ENCODE peak calls at places on chromosomes 6 and 20, in seven cellular contexts. One of them, this sample, is unnamed.

GRCh38 chr20:20003088-20003954 is 13.8 kb upstream of the NAA20 start:
- DNase-seq in activated T-helper 1 cell treated with anti-CD3 and anti-CD28 coated beads, Interleukin-12 subunit alpha, Interleukin-12 subunit beta, Interleukin-2, Interleukin-4 antibody, amounts not matched to agents 30 ng/mL and 10 ng/mL and 1 ng/mL, durations not matched to agents 14 hours and 24 hours and 36 hours: no peak
- DNase-seq in mucosa of gallbladder: peak
- DNase-seq in skeletal muscle cell: peak
- DNase-seq in GM04504: no peak
- DNase-seq in activated CD4-positive, alpha-beta T cell treated with anti-CD3 and anti-CD28 coated beads, Interleukin-2, amount 50 U/mL, for 24 hours: no peak
- DNase-seq in activated naive CD8-positive, alpha-beta T cell treated with anti-CD3 and anti-CD28 coated beads for 36 hours: peak
- DNase-seq in this sample: no peak

GRCh38 chr20:40323411-40323810 is 365.6 kb downstream of the MAFB start:
- DNase-seq in skeletal muscle cell: no peak
- DNase-seq in activated CD4-positive, alpha-beta T cell treated with anti-CD3 and anti-CD28 coated beads, Interleukin-2, amount 50 U/mL, for 24 hours: no peak
- DNase-seq in activated naive CD8-positive, alpha-beta T cell treated with anti-CD3 and anti-CD28 coated beads for 36 hours: no peak
- DNase-seq in activated T-helper 1 cell treated with anti-CD3 and anti-CD28 coated beads, Interleukin-12 subunit alpha, Interleukin-12 subunit beta, Interleukin-2, Interleukin-4 antibody, amounts not matched to agents 30 ng/mL and 10 ng/mL and 1 ng/mL, durations not matched to agents 14 hours and 24 hours and 36 hours: no peak
- DNase-seq in GM04504: no peak
- DNase-seq in mucosa of gallbladder: no peak
- DNase-seq in this sample: no peak

GRCh38 chr6:68728580-68728979 is 93.5 kb downstream of the ADGRB3 start:
- DNase-seq in mucosa of gallbladder: no peak
- DNase-seq in GM04504: no peak
- DNase-seq in activated naive CD8-positive, alpha-beta T cell treated with anti-CD3 and anti-CD28 coated beads for 36 hours: no peak
- DNase-seq in activated CD4-positive, alpha-beta T cell treated with anti-CD3 and anti-CD28 coated beads, Interleukin-2, amount 50 U/mL, for 24 hours: no peak
- DNase-seq in activated T-helper 1 cell treated with anti-CD3 and anti-CD28 coated beads, Interleukin-12 subunit alpha, Interleukin-12 subunit beta, Interleukin-2, Interleukin-4 antibody, amounts not matched to agents 30 ng/mL and 10 ng/mL and 1 ng/mL, durations not matched to agents 14 hours and 24 hours and 36 hours: no peak
- DNase-seq in skeletal muscle cell: no peak
- DNase-seq in this sample: no peak

GRCh38 chr20:18504479-18505060 is 3.2 kb upstream of the SEC23B start:
- DNase-seq in skeletal muscle cell: no peak
- DNase-seq in activated CD4-positive, alpha-beta T cell treated with anti-CD3 and anti-CD28 coated beads, Interleukin-2, amount 50 U/mL, for 24 hours: no peak
- DNase-seq in GM04504: no peak
- DNase-seq in mucosa of gallbladder: peak
- DNase-seq in activated T-helper 1 cell treated with anti-CD3 and anti-CD28 coated beads, Interleukin-12 subunit alpha, Interleukin-12 subunit beta, Interleukin-2, Interleukin-4 antibody, amounts not matched to agents 30 ng/mL and 10 ng/mL and 1 ng/mL, durations not matched to agents 14 hours and 24 hours and 36 hours: no peak
- DNase-seq in activated naive CD8-positive, alpha-beta T cell treated with anti-CD3 and anti-CD28 coated beads for 36 hours: no peak
- DNase-seq in this sample: peak

GRCh38 chr20:35991142-35991771 is 22.9 kb downstream of the CNBD2 start:
- DNase-seq in activated naive CD8-positive, alpha-beta T cell treated with anti-CD3 and anti-CD28 coated beads for 36 hours: no peak
- DNase-seq in mucosa of gallbladder: peak
- DNase-seq in activated T-helper 1 cell treated with anti-CD3 and anti-CD28 coated beads, Interleukin-12 subunit alpha, Interleukin-12 subunit beta, Interleukin-2, Interleukin-4 antibody, amounts not matched to agents 30 ng/mL and 10 ng/mL and 1 ng/mL, durations not matched to agents 14 hours and 24 hours and 36 hours: no peak
- DNase-seq in GM04504: no peak
- DNase-seq in skeletal muscle cell: no peak
- DNase-seq in activated CD4-positive, alpha-beta T cell treated with anti-CD3 and anti-CD28 coated beads, Interleukin-2, amount 50 U/mL, for 24 hours: no peak
- DNase-seq in this sample: no peak

GRCh38 chr6:149948011-149948410 is 6.2 kb downstream of the ULBP2 start:
- DNase-seq in activated T-helper 1 cell treated with anti-CD3 and anti-CD28 coated beads, Interleukin-12 subunit alpha, Interleukin-12 subunit beta, Interleukin-2, Interleukin-4 antibody, amounts not matched to agents 30 ng/mL and 10 ng/mL and 1 ng/mL, durations not matched to agents 14 hours and 24 hours and 36 hours: no peak
- DNase-seq in GM04504: no peak
- DNase-seq in mucosa of gallbladder: no peak
- DNase-seq in skeletal muscle cell: no peak
- DNase-seq in activated CD4-positive, alpha-beta T cell treated with anti-CD3 and anti-CD28 coated beads, Interleukin-2, amount 50 U/mL, for 24 hours: no peak
- DNase-seq in activated naive CD8-positive, alpha-beta T cell treated with anti-CD3 and anti-CD28 coated beads for 36 hours: no peak
- DNase-seq in this sample: no peak

GRCh38 chr20:46365483-46366215 is 40.8 kb downstream of the ELMO2 start:
- DNase-seq in GM04504: no peak
- DNase-seq in mucosa of gallbladder: no peak
- DNase-seq in activated T-helper 1 cell treated with anti-CD3 and anti-CD28 coated beads, Interleukin-12 subunit alpha, Interleukin-12 subunit beta, Interleukin-2, Interleukin-4 antibody, amounts not matched to agents 30 ng/mL and 10 ng/mL and 1 ng/mL, durations not matched to agents 14 hours and 24 hours and 36 hours: no peak
- DNase-seq in skeletal muscle cell: no peak
- DNase-seq in activated naive CD8-positive, alpha-beta T cell treated with anti-CD3 and anti-CD28 coated beads for 36 hours: no peak
- DNase-seq in activated CD4-positive, alpha-beta T cell treated with anti-CD3 and anti-CD28 coated beads, Interleukin-2, amount 50 U/mL, for 24 hours: no peak
- DNase-seq in this sample: no peak

GRCh38 chr20:50320910-50321796 is 130.5 kb downstream of the CEBPB start:
- DNase-seq in mucosa of gallbladder: peak
- DNase-seq in skeletal muscle cell: peak
- DNase-seq in activated naive CD8-positive, alpha-beta T cell treated with anti-CD3 and anti-CD28 coated beads for 36 hours: peak
- DNase-seq in activated T-helper 1 cell treated with anti-CD3 and anti-CD28 coated beads, Interleukin-12 subunit alpha, Interleukin-12 subunit beta, Interleukin-2, Interleukin-4 antibody, amounts not matched to agents 30 ng/mL and 10 ng/mL and 1 ng/mL, durations not matched to agents 14 hours and 24 hours and 36 hours: no peak
- DNase-seq in activated CD4-positive, alpha-beta T cell treated with anti-CD3 and anti-CD28 coated beads, Interleukin-2, amount 50 U/mL, for 24 hours: no peak
- DNase-seq in GM04504: peak
- DNase-seq in this sample: peak

GRCh38 chr6:136378888-136379287 is 89.2 kb upstream of the BCLAF1 start:
- DNase-seq in activated naive CD8-positive, alpha-beta T cell treated with anti-CD3 and anti-CD28 coated beads for 36 hours: no peak
- DNase-seq in GM04504: no peak
- DNase-seq in mucosa of gallbladder: no peak
- DNase-seq in activated T-helper 1 cell treated with anti-CD3 and anti-CD28 coated beads, Interleukin-12 subunit alpha, Interleukin-12 subunit beta, Interleukin-2, Interleukin-4 antibody, amounts not matched to agents 30 ng/mL and 10 ng/mL and 1 ng/mL, durations not matched to agents 14 hours and 24 hours and 36 hours: no peak
- DNase-seq in skeletal muscle cell: no peak
- DNase-seq in activated CD4-positive, alpha-beta T cell treated with anti-CD3 and anti-CD28 coated beads, Interleukin-2, amount 50 U/mL, for 24 hours: no peak
- DNase-seq in this sample: no peak

GRCh38 chr6:149140910-149141290 is 176.6 kb upstream of the TAB2 start:
- DNase-seq in activated T-helper 1 cell treated with anti-CD3 and anti-CD28 coated beads, Interleukin-12 subunit alpha, Interleukin-12 subunit beta, Interleukin-2, Interleukin-4 antibody, amounts not matched to agents 30 ng/mL and 10 ng/mL and 1 ng/mL, durations not matched to agents 14 hours and 24 hours and 36 hours: no peak
- DNase-seq in activated CD4-positive, alpha-beta T cell treated with anti-CD3 and anti-CD28 coated beads, Interleukin-2, amount 50 U/mL, for 24 hours: no peak
- DNase-seq in GM04504: no peak
- DNase-seq in mucosa of gallbladder: no peak
- DNase-seq in skeletal muscle cell: no peak
- DNase-seq in activated naive CD8-positive, alpha-beta T cell treated with anti-CD3 and anti-CD28 coated beads for 36 hours: no peak
- DNase-seq in this sample: no peak

GRCh38 chr20:61980647-61981583 is 84.8 kb downstream of the TAF4 start:
- DNase-seq in GM04504: peak
- DNase-seq in activated naive CD8-positive, alpha-beta T cell treated with anti-CD3 and anti-CD28 coated beads for 36 hours: no peak
- DNase-seq in activated T-helper 1 cell treated with anti-CD3 and anti-CD28 coated beads, Interleukin-12 subunit alpha, Interleukin-12 subunit beta, Interleukin-2, Interleukin-4 antibody, amounts not matched to agents 30 ng/mL and 10 ng/mL and 1 ng/mL, durations not matched to agents 14 hours and 24 hours and 36 hours: no peak
- DNase-seq in mucosa of gallbladder: peak
- DNase-seq in skeletal muscle cell: no peak
- DNase-seq in activated CD4-positive, alpha-beta T cell treated with anti-CD3 and anti-CD28 coated beads, Interleukin-2, amount 50 U/mL, for 24 hours: no peak
- DNase-seq in this sample: no peak

GRCh38 chr6:102387351-102388033 is 994.0 kb downstream of the GRIK2 start:
- DNase-seq in skeletal muscle cell: no peak
- DNase-seq in activated CD4-positive, alpha-beta T cell treated with anti-CD3 and anti-CD28 coated beads, Interleukin-2, amount 50 U/mL, for 24 hours: no peak
- DNase-seq in activated T-helper 1 cell treated with anti-CD3 and anti-CD28 coated beads, Interleukin-12 subunit alpha, Interleukin-12 subunit beta, Interleukin-2, Interleukin-4 antibody, amounts not matched to agents 30 ng/mL and 10 ng/mL and 1 ng/mL, durations not matched to agents 14 hours and 24 hours and 36 hours: no peak
- DNase-seq in GM04504: no peak
- DNase-seq in mucosa of gallbladder: no peak
- DNase-seq in activated naive CD8-positive, alpha-beta T cell treated with anti-CD3 and anti-CD28 coated beads for 36 hours: no peak
- DNase-seq in this sample: no peak

GRCh38 chr6:55917756-55918415 is 42.5 kb upstream of the BMP5 start:
- DNase-seq in GM04504: peak
- DNase-seq in activated naive CD8-positive, alpha-beta T cell treated with anti-CD3 and anti-CD28 coated beads for 36 hours: no peak
- DNase-seq in mucosa of gallbladder: no peak
- DNase-seq in activated T-helper 1 cell treated with anti-CD3 and anti-CD28 coated beads, Interleukin-12 subunit alpha, Interleukin-12 subunit beta, Interleukin-2, Interleukin-4 antibody, amounts not matched to agents 30 ng/mL and 10 ng/mL and 1 ng/mL, durations not matched to agents 14 hours and 24 hours and 36 hours: no peak
- DNase-seq in skeletal muscle cell: no peak
- DNase-seq in activated CD4-positive, alpha-beta T cell treated with anti-CD3 and anti-CD28 coated beads, Interleukin-2, amount 50 U/mL, for 24 hours: no peak
- DNase-seq in this sample: no peak

GRCh38 chr20:5364136-5364821 is 47.5 kb upstream of the PROKR2 start:
- DNase-seq in activated CD4-positive, alpha-beta T cell treated with anti-CD3 and anti-CD28 coated beads, Interleukin-2, amount 50 U/mL, for 24 hours: no peak
- DNase-seq in skeletal muscle cell: no peak
- DNase-seq in mucosa of gallbladder: no peak
- DNase-seq in activated T-helper 1 cell treated with anti-CD3 and anti-CD28 coated beads, Interleukin-12 subunit alpha, Interleukin-12 subunit beta, Interleukin-2, Interleukin-4 antibody, amounts not matched to agents 30 ng/mL and 10 ng/mL and 1 ng/mL, durations not matched to agents 14 hours and 24 hours and 36 hours: no peak
- DNase-seq in GM04504: no peak
- DNase-seq in activated naive CD8-positive, alpha-beta T cell treated with anti-CD3 and anti-CD28 coated beads for 36 hours: no peak
- DNase-seq in this sample: no peak

GRCh38 chr6:32852844-32853540 is 512 bp downstream of the TAP1 start:
- DNase-seq in activated naive CD8-positive, alpha-beta T cell treated with anti-CD3 and anti-CD28 coated beads for 36 hours: peak
- DNase-seq in activated CD4-positive, alpha-beta T cell treated with anti-CD3 and anti-CD28 coated beads, Interleukin-2, amount 50 U/mL, for 24 hours: no peak
- DNase-seq in activated T-helper 1 cell treated with anti-CD3 and anti-CD28 coated beads, Interleukin-12 subunit alpha, Interleukin-12 subunit beta, Interleukin-2, Interleukin-4 antibody, amounts not matched to agents 30 ng/mL and 10 ng/mL and 1 ng/mL, durations not matched to agents 14 hours and 24 hours and 36 hours: peak
- DNase-seq in skeletal muscle cell: no peak
- DNase-seq in mucosa of gallbladder: peak
- DNase-seq in GM04504: no peak
- DNase-seq in this sample: peak

GRCh38 chr20:54173653-54174451 is at the start of gene CYP24A1:
- DNase-seq in skeletal muscle cell: no peak
- DNase-seq in activated CD4-positive, alpha-beta T cell treated with anti-CD3 and anti-CD28 coated beads, Interleukin-2, amount 50 U/mL, for 24 hours: no peak
- DNase-seq in mucosa of gallbladder: no peak
- DNase-seq in activated T-helper 1 cell treated with anti-CD3 and anti-CD28 coated beads, Interleukin-12 subunit alpha, Interleukin-12 subunit beta, Interleukin-2, Interleukin-4 antibody, amounts not matched to agents 30 ng/mL and 10 ng/mL and 1 ng/mL, durations not matched to agents 14 hours and 24 hours and 36 hours: no peak
- DNase-seq in GM04504: no peak
- DNase-seq in activated naive CD8-positive, alpha-beta T cell treated with anti-CD3 and anti-CD28 coated beads for 36 hours: peak
- DNase-seq in this sample: no peak

This sample was measured in lung.